ENCODE peak calls at places on chromosomes 1 and 21, in six cellular contexts. C, G, A, D, H and R are unnamed samples.
A peak's percentile ranks its signal among the peaks of the same experiment; 100 is the strongest.

GRCh38 chr1:5994713-5995621 is 2.7 kb upstream of the NPHP4 start:
- DNase-seq in C (no peak), G (no peak), A (no peak), D (no peak), H (no peak), R (no peak)

GRCh38 chr1:183234660-183235476 is 48.8 kb downstream of the LAMC2 start:
- DNase-seq in C (peak; percentile 61), G (peak; percentile 21), A (peak; percentile 92), D (peak; percentile 45), H (peak; percentile 85), R (peak; percentile 88)

GRCh38 chr1:168708698-168709406 is 20.2 kb downstream of the DPT start:
- DNase-seq in C (no peak), G (no peak), A (no peak), D (no peak), H (no peak), R (no peak)

GRCh38 chr1:187053876-187054275 is 225.1 kb downstream of the PLA2G4A start:
- DNase-seq in C (no peak), G (no peak), A (no peak), D (no peak), H (no peak), R (no peak)

GRCh38 chr1:76425843-76426145 is 351.2 kb downstream of the ST6GALNAC3 start:
- DNase-seq in C (no peak), G (no peak), A (no peak), D (no peak), H (no peak), R (no peak)

GRCh38 chr21:42097274-42097673 is 26.2 kb downstream of the UMODL1 start:
- DNase-seq in C (no peak), G (no peak), A (no peak), D (no peak), H (no peak), R (no peak)

GRCh38 chr1:76191561-76191960 is 117.0 kb downstream of the ST6GALNAC3 start:
- DNase-seq in C (no peak), G (no peak), A (no peak), D (no peak), H (no peak), R (no peak)

GRCh38 chr1:114901739-114902255 is 47.1 kb downstream of the SYCP1 start:
- DNase-seq in C (no peak), G (no peak), A (no peak), D (no peak), H (no peak), R (peak; percentile 24)

GRCh38 chr1:5691795-5692517 is 300.3 kb downstream of the NPHP4 start:
- DNase-seq in C (no peak), G (no peak), A (no peak), D (no peak), H (no peak), R (no peak)

GRCh38 chr21:31193761-31194160 is 150.3 kb downstream of the TIAM1 start:
- DNase-seq in C (no peak), G (no peak), A (no peak), D (no peak), H (no peak), R (no peak)

GRCh38 chr1:93631626-93632365 is 49.8 kb downstream of the BCAR3 start:
- DNase-seq in C (no peak), G (peak; percentile 52), A (no peak), D (no peak), H (no peak), R (no peak)

GRCh38 chr1:22613226-22613918 is 23.1 kb upstream of the C1QA start:
- DNase-seq in C (no peak), G (no peak), A (no peak), D (no peak), H (no peak), R (no peak)

GRCh38 chr1:66460776-66461175 is 73.2 kb upstream of the SGIP1 start:
- DNase-seq in C (no peak), G (no peak), A (no peak), D (no peak), H (no peak), R (no peak)

GRCh38 chr1:54787604-54788003 is 13.5 kb downstream of the TTC22 start:
- DNase-seq in C (no peak), G (no peak), A (no peak), D (no peak), H (no peak), R (no peak)

GRCh38 chr21:18041012-18041411 is 203.6 kb upstream of the CHODL start:
- DNase-seq in C (no peak), G (peak; percentile 45), A (no peak), D (no peak), H (no peak), R (no peak)

GRCh38 chr1:9589719-9590157 is 1.0 kb downstream of the TMEM201 start:
- DNase-seq in C (no peak), G (no peak), A (peak; percentile 54), D (no peak), H (no peak), R (no peak)

GRCh38 chr21:45612096-45613019 is 31.2 kb upstream of the PCBP3 start:
- DNase-seq in C (no peak), G (no peak), A (peak; percentile 90), D (no peak), H (peak; percentile 61), R (no peak)

GRCh38 chr1:236476019-236476418 is 47.8 kb upstream of the LGALS8 start:
- DNase-seq in C (no peak), G (no peak), A (no peak), D (no peak), H (no peak), R (no peak)

GRCh38 chr1:226702957-226703831 is 35.9 kb downstream of the ITPKB start:
- DNase-seq in C (peak; percentile 69), G (no peak), A (peak; percentile 89), D (peak; percentile 74), H (no peak), R (peak; percentile 85)

GRCh38 chr1:70038025-70038424 is 167.4 kb downstream of the LRRC40 start:
- DNase-seq in C (no peak), G (no peak), A (no peak), D (no peak), H (no peak), R (no peak)

GRCh38 chr21:29538115-29538514 is 239.4 kb downstream of the BACH1 start:
- DNase-seq in C (no peak), G (no peak), A (no peak), D (no peak), H (no peak), R (no peak)

GRCh38 chr1:210516092-210516491 is 187.4 kb downstream of the HHAT start:
- DNase-seq in C (no peak), G (no peak), A (no peak), D (no peak), H (no peak), R (no peak)

GRCh38 chr1:61842863-61843514 is 100.7 kb downstream of the PATJ start:
- DNase-seq in C (no peak), G (no peak), A (no peak), D (no peak), H (no peak), R (peak; percentile 12)

GRCh38 chr1:60960846-60961542 is 121.4 kb upstream of the NFIA start:
- DNase-seq in C (no peak), G (no peak), A (no peak), D (no peak), H (no peak), R (no peak)

GRCh38 chr1:198132060-198132781 is 24.6 kb upstream of the NEK7 start:
- DNase-seq in C (no peak), G (no peak), A (no peak), D (no peak), H (no peak), R (no peak)

GRCh38 chr1:177289532-177289931 is 118.8 kb downstream of the BRINP2 start:
- DNase-seq in C (no peak), G (no peak), A (no peak), D (no peak), H (no peak), R (no peak)

GRCh38 chr1:191675991-191676783 is 482.1 kb upstream of the RGS18 start:
- DNase-seq in C (no peak), G (no peak), A (no peak), D (no peak), H (no peak), R (no peak)

DNA sequence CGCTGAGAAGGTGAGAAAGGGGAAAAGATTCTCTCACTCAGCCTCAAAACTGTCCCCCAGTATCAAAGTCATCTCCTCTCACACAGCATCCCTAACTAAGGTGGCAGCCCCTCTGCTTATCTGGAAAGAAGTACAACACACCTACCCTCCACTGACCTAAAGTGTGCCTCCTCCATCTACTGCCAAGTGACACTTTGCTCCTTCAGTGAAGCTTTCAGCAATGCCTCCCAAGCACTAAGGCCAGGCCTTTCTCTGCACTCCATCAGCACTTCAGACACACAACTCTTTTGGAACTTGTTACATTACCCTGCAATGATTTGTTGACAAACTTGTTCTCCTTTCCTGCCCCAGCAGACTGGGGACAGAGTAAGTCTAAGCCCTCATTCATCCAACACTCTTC is 1.4 kb downstream of the SH3BP5L start:
- DNase-seq in C (no peak), G (no peak), A (no peak), D (no peak), H (peak; percentile 11), R (no peak)
- H3K4me3 ChIP-seq in C (no peak overlapping the region), G (peak overlapping the region; percentile 81), A (no peak overlapping the region), D (no peak overlapping the region), H (peak overlapping the region; percentile 81), R (no peak overlapping the region)

GRCh38 chr1:112618721-112619517 is at the start of gene ST7L:
- DNase-seq in C (peak; percentile 79), G (peak; percentile 59), A (peak; percentile 85), D (peak; percentile 73), H (peak; percentile 84), R (peak; percentile 71)
- TF ChIP-seq POLR2A in C (peak; percentile 30), G (peak; percentile 59), A (no peak), D (no peak), H (no peak), R (peak; percentile 44)

DNA sequence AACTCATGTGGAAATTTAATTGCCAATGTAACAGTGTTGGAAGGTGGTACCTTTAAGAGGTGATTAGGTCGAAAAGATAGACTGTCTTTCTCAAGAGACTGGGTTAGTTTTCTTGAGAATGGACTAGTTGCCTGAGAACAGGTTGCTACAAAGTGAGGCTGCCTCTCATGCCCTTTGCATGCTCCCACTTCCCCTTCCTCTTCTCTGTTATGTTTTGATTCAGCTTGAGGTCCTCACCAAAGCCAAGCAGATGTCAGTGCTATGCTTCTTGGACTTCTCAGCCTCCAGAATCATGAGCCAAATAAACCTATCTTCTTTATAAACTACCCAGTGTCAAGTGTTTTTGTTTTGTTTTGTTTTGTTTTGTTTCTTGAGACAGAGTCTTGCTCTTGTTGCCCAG is 187.0 kb upstream of the RUNX1 start:
- DNase-seq in C (no peak), G (no peak), A (no peak), D (no peak), H (no peak), R (no peak)
- H3K4me1 ChIP-seq in C (no peaks in the 10 kb centered on the region), G (no peaks in the 10 kb centered on the region), A (no peaks in the 10 kb centered on the region), D (peaks cover 18% of the 10 kb centered on the region), H (peaks cover 4% of the 10 kb centered on the region), R (no peaks in the 10 kb centered on the region)

GRCh38 chr1:108747898-108748297 is 1.4 kb downstream of the STXBP3 start:
- DNase-seq in C (no peak), G (no peak), A (no peak), D (no peak), H (no peak), R (no peak)
- H3K4me3 ChIP-seq in C (no peak overlapping the region), G (peak overlapping the region; percentile 80), A (no peak overlapping the region), D (no peak overlapping the region), H (peak overlapping the region; percentile 85), R (no peak overlapping the region)